ENCODE peak calls at places on chromosome 1, in ten cellular contexts. O is A549; E is CD8-positive, alpha-beta T cell; Z is IMR-90; W is pancreas; B is WERI-Rb-1; H is aorta; S is effector memory CD4-positive, alpha-beta T cell; J is ovary; Y is AG04450. C is an unnamed sample.

GRCh38 chr1:9629445-9630201 is 21.9 kb upstream of the PIK3CD start:
- DNase-seq in W (no peak), O (no peak), S (peak; percentile 46), H (peak; percentile 85), B (no peak), J (peak; percentile 63), Z (no peak), E (peak; percentile 73), Y (no peak), C (no peak)

GRCh38 chr1:214380418-214380817 is 99.5 kb downstream of the SMYD2 start:
- DNase-seq in B (no peak), J (no peak), S (no peak), O (no peak), Z (no peak), W (no peak), H (no peak), Y (no peak), E (no peak), C (peak; percentile 57)

GRCh38 chr1:107538502-107538901 is 397.7 kb downstream of the NTNG1 start:
- DNase-seq in Y (no peak), B (no peak), O (no peak), Z (no peak), H (no peak), J (no peak), E (no peak), S (no peak), W (no peak), C (no peak)

GRCh38 chr1:39818482-39818881 is 29.8 kb upstream of the BMP8B start:
- DNase-seq in S (no peak), B (no peak), W (peak; percentile 37), O (no peak), Z (no peak), H (no peak), E (no peak), Y (no peak), J (no peak), C (no peak)

GRCh38 chr1:7847599-7847998 is 5.3 kb downstream of the UTS2 start:
- DNase-seq in Z (peak; percentile 93), O (no peak), W (no peak), J (no peak), S (no peak), E (no peak), Y (peak; percentile 44), H (no peak), B (no peak), C (peak; percentile 70)

GRCh38 chr1:244209955-244210354 is 158.9 kb downstream of the ZBTB18 start:
- DNase-seq in W (no peak), Y (no peak), O (no peak), J (no peak), S (no peak), B (no peak), E (no peak), H (no peak), Z (no peak), C (no peak)

GRCh38 chr1:40796939-40797667 is 13.5 kb downstream of the KCNQ4 start:
- DNase-seq in E (no peak), Z (no peak), W (no peak), J (no peak), Y (no peak), B (no peak), H (peak; percentile 90), O (no peak), S (no peak), C (no peak)

GRCh38 chr1:177431123-177431522 is 260.4 kb downstream of the BRINP2 start:
- DNase-seq in H (no peak), J (no peak), B (no peak), W (no peak), O (no peak), S (no peak), Z (no peak), E (no peak), Y (no peak), C (no peak)

GRCh38 chr1:187460093-187460492 is 631.3 kb downstream of the PLA2G4A start:
- DNase-seq in Z (no peak), H (no peak), B (no peak), S (no peak), E (no peak), W (no peak), O (no peak), Y (no peak), J (no peak), C (no peak)

GRCh38 chr1:185139231-185139630 is 17.5 kb downstream of the TRMT1L start:
- DNase-seq in W (no peak), B (no peak), E (no peak), J (no peak), Y (no peak), S (no peak), O (no peak), H (no peak), Z (no peak), C (no peak)

GRCh38 chr1:145964328-145965118 is at the start of the genes ANKRD34A and POLR3GL:
- DNase-seq in O (peak; percentile 93), Y (peak; percentile 72), E (peak; percentile 86), Z (peak; percentile 89), B (peak; percentile 100), H (peak; percentile 97), S (peak; percentile 77), J (peak; percentile 96), W (peak; percentile 96), C (peak; percentile 86)

GRCh38 chr1:6272476-6273270 is 11.8 kb upstream of the GPR153 start:
- DNase-seq in H (no peak), W (no peak), Z (no peak), E (no peak), S (no peak), O (no peak), J (no peak), B (no peak), Y (no peak), C (no peak)

GRCh38 chr1:6967431-6968079 is 182.3 kb downstream of the CAMTA1 start:
- DNase-seq in B (no peak), Z (no peak), E (no peak), W (no peak), Y (no peak), J (no peak), H (no peak), O (no peak), S (no peak), C (no peak)

GRCh38 chr1:185733818-185734709 is at the start of gene HMCN1:
- DNase-seq in J (peak; percentile 67), O (peak; percentile 32), H (peak; percentile 89), E (peak; percentile 5), Y (no peak), B (peak; percentile 64), Z (peak; percentile 65), S (no peak), W (peak; percentile 36), C (peak; percentile 58)

GRCh38 chr1:196493881-196494280 is 114.4 kb downstream of the KCNT2 start:
- DNase-seq in B (no peak), Y (no peak), Z (no peak), E (no peak), W (no peak), J (no peak), H (no peak), S (no peak), O (no peak), C (no peak)

GRCh38 chr1:245464290-245464689 is 309.5 kb downstream of the KIF26B start:
- DNase-seq in W (no peak), H (no peak), O (no peak), Z (no peak), B (no peak), S (no peak), Y (no peak), E (no peak), J (no peak), C (no peak)

GRCh38 chr1:108685524-108685923 is 6.6 kb upstream of the PRPF38B start:
- DNase-seq in S (no peak), J (no peak), Z (no peak), H (no peak), B (no peak), E (no peak), O (no peak), W (no peak), Y (no peak), C (no peak)

GRCh38 chr1:108678696-108679095 is 13.4 kb upstream of the PRPF38B start:
- DNase-seq in W (no peak), Z (no peak), B (no peak), S (no peak), O (no peak), J (no peak), Y (no peak), H (peak; percentile 58), E (no peak), C (no peak)

DNA sequence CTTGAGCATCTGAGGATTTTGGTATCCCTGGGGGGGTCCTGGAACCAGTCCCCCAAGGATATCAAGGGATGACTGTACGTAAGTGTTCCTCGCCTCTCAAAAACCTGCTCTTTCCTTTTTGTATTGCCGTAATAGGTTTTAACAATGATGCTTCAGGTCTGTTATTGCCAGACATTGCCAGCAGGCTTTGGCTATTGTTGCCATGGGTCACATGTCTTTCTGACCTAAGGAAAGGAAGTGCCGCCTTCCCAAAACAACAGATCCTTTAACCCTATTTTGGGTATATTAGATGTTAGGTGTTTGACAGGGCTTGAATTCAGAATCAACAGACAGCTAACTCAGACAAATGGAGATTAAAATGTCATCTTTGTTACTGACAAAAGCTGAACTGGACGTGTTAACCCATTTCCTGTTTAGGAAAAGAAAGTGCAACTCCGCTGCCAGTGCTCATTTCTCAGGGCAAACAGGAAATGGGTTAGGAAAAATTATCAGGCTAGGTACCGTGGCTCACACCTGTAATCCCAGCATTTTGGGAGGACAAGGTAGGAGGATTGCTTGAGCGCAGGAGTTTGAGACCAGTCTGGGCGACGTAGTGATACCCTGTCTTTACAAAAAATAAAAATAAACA is 12.4 kb upstream of the PRPF38B start:
- DNase-seq in S (no peak), H (no peak), B (no peak), Z (no peak), O (no peak), W (no peak), J (no peak), Y (no peak), E (no peak), C (no peak)
- H3K4me3 ChIP-seq in S (no peak overlapping the region), H (no peak overlapping the region), B (no peak overlapping the region), Z (no peak overlapping the region), O (no peak overlapping the region), W (no peak overlapping the region), J (no peak overlapping the region), Y (no peak overlapping the region), E (no peak overlapping the region), C (no peak overlapping the region)

GRCh38 chr1:54488831-54489626 is 59.0 kb upstream of the ACOT11 start:
- DNase-seq in S (peak; percentile 41), E (peak; percentile 74), Y (peak; percentile 10), Z (peak; percentile 49), H (peak; percentile 86), O (peak; percentile 68), W (peak; percentile 70), B (peak; percentile 75), J (peak; percentile 92), C (peak; percentile 40)
- H3K27ac ChIP-seq in S (peak overlapping the region; percentile 78), E (peak overlapping the region; percentile 42), Y (peak overlapping the region; percentile 70), Z (peak overlapping the region; percentile 88), H (peak overlapping the region; percentile 95), O (peak overlapping the region; percentile 99), W (peak overlapping the region; percentile 89), B (peak overlapping the region; percentile 87), J (peak overlapping the region; percentile 92), C (peak overlapping the region; percentile 89)

GRCh38 chr1:23539698-23540266 is 8.7 kb upstream of the E2F2 start:
- DNase-seq in Y (peak; percentile 70), S (peak; percentile 83), H (peak; percentile 90), B (peak; percentile 94), Z (peak; percentile 88), E (peak; percentile 91), J (peak; percentile 87), O (peak; percentile 92), W (peak; percentile 79), C (peak; percentile 74)
- H3K4me3 ChIP-seq in Y (no peak overlapping the region), S (peak overlapping the region; percentile 28), H (no peak overlapping the region), B (no peak overlapping the region), Z (no peak overlapping the region), E (no peak overlapping the region), J (no peak overlapping the region), O (no peak overlapping the region), W (peak overlapping the region; percentile 21), C (peak overlapping the region; percentile 18)

GRCh38 chr1:183909672-183910071 is 104.8 kb downstream of the RGL1 start:
- DNase-seq in B (no peak), Z (no peak), Y (no peak), H (no peak), S (no peak), J (no peak), E (no peak), W (no peak), O (no peak), C (no peak)
- H3K27ac ChIP-seq in B (no peak overlapping the region), Z (no peak overlapping the region), Y (no peak overlapping the region), H (no peak overlapping the region), S (no peak overlapping the region), J (no peak overlapping the region), E (no peak overlapping the region), W (no peak overlapping the region), O (no peak overlapping the region), C (no peak overlapping the region)

C was measured in astrocyte.